ENCODE peak calls at places on chromosomes 1 and 21, in five cellular contexts. X is upper lobe of right lung, Y is IMR-90, L is hepatocyte, O is adrenal gland. S is an unnamed sample. For H3K36me3, the result is how much of the 10 kb centered on the place peaks cover.

GRCh38 chr1:195979646-195980045 is 628.6 kb downstream of the KCNT2 start:
- DNase-seq in Y (no peak), X (no peak), L (no peak), O (no peak), S (no peak)

GRCh38 chr21:44911384-44912157 is 9.1 kb downstream of the ITGB2 start:
- DNase-seq in L (no peak), O (peak), X (peak), Y (no peak), S (peak)

GRCh38 chr1:17875882-17876280 is 120.7 kb downstream of the ACTL8 start:
- DNase-seq in Y (peak), L (no peak), X (peak), O (no peak), S (no peak)

GRCh38 chr1:173112129-173112528 is 61.4 kb upstream of the TNFSF18 start:
- DNase-seq in L (no peak), X (no peak), Y (peak), O (no peak), S (no peak)

GRCh38 chr21:27476696-27477095 is 509.8 kb upstream of the ADAMTS5 start:
- DNase-seq in X (no peak), Y (peak), L (peak), O (peak), S (no peak)

GRCh38 chr1:226629896-226630550 is 81.5 kb downstream of the STUM start:
- DNase-seq in O (no peak), Y (no peak), L (no peak), X (peak), S (no peak)

GRCh38 chr21:45041351-45041805 is 33.0 kb upstream of the ADARB1 start:
- DNase-seq in X (peak), O (peak), L (peak), Y (peak), S (no peak)

GRCh38 chr1:245810789-245811337 is 656.1 kb downstream of the KIF26B start:
- DNase-seq in Y (no peak), O (no peak), X (no peak), L (peak), S (no peak)

DNA sequence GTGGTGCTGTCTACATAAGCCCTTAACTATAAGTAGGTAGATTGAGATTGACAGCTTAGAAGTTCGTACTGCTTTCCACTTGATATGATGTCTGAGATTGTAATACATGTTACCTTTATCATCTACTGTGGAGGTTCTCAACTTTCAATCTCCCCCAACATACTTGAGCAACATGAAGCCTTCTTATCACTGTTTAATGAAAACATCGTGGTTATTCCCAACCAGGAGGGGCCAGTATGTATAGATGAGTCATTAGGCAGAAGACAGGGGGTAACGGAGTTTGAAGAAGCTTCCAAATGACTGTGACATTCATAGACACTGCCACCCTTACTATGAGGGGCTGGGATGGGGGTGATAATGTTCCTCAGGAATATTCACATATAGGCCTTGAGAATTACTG is 36.0 kb downstream of the CENPF start:
- DNase-seq in L (no peak), X (no peak), Y (peak), O (no peak), S (no peak)
- H3K36me3 ChIP-seq in L (under half), X (under half), Y (under half), O (under half), S (under half)

GRCh38 chr1:27889506-27889905 is 17.2 kb downstream of the THEMIS2 start:
- DNase-seq in O (no peak), X (no peak), Y (no peak), L (no peak), S (no peak)
- H3K36me3 ChIP-seq in O (under half), X (half or more), Y (under half), L (under half), S (under half)

GRCh38 chr21:32155226-32155625 is 123.6 kb downstream of the MIS18A start:
- DNase-seq in X (no peak), Y (no peak), O (no peak), L (no peak), S (no peak)
- H3K36me3 ChIP-seq in X (under half), Y (under half), O (under half), L (under half), S (under half)

DNA sequence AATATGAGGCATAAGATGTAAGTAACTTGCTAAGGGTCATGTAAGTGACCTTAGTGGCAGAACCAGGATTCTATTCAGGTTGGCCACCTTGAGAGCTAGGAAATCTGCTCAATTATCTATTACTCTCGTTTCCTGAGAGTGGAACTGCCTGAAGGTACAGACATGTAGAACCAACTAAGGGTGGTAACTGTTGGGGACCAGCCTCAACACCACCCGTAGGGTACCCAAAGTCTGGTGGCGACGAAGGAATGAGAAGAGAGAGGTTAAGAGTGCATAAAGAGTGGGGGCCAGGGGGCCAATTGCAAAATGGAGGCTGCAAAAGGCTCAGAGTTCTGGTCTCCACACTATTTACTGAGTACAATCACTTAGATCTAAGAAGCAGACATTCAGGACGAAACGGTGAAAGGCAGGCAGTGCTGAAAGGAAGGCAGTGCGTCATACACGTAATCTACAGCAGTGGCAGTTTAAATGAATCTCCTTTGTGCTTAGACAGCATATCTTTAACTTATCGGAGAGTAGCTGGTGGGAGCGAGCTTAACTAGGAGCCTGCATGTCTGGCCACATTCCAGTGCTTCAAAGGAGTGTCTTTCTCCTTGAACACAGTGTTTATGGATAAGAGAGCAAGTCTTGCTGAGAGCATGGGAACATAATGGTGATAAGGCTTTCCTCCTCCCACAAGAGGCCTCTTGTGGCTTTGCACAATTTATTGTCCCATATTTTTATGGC is 25.0 kb downstream of the SRSF4 start:
- DNase-seq in O (peak), X (no peak), L (peak), Y (peak), S (no peak)
- H3K36me3 ChIP-seq in O (under half), X (half or more), L (under half), Y (half or more), S (under half)

DNA sequence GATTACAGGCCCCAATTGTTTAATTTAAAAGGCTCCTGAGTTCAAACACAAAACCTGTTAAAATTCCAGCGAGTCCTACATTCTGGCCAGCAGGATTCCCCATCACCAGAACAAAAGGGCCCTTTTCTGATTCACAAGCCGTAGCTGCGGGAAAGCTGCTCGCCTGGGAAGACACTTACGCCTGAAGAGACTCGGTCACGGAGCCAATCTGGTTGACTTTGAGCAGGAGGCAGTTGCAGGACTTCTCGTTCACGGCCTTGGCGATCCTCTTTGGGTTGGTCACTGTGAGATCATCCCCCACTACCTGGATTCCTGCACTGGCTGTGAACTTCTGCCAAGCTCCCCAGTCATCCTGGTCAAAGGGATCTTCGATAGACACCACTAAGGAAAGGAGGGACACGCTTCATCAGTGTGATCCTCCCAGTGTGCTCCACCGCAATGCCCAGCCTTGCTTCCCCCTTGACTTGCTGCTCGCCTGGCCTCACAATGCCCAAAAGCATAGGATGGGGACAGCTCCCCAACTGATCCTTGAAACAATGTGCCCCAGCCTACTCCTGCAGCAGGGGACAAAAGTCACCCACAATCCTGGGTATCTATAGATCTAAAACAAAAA is 14.7 kb downstream of the ENO1 start:
- DNase-seq in Y (no peak), O (no peak), X (no peak), L (no peak), S (no peak)
- H3K36me3 ChIP-seq in Y (half or more), O (under half), X (half or more), L (under half), S (under half)

GRCh38 chr1:30380625-30380984 is 342.8 kb downstream of the MATN1 start:
- DNase-seq in O (no peak), X (no peak), L (no peak), Y (no peak), S (no peak)

GRCh38 chr1:30383131-30383793 is 340.1 kb downstream of the MATN1 start:
- DNase-seq in X (peak), Y (no peak), O (no peak), L (no peak), S (no peak)

GRCh38 chr1:30381671-30382365 is 341.6 kb downstream of the MATN1 start:
- DNase-seq in O (no peak), Y (no peak), X (peak), L (no peak), S (no peak)

GRCh38 chr1:30381266-30381665 is 342.1 kb downstream of the MATN1 start:
- DNase-seq in O (no peak), X (peak), Y (no peak), L (no peak), S (no peak)

DNA sequence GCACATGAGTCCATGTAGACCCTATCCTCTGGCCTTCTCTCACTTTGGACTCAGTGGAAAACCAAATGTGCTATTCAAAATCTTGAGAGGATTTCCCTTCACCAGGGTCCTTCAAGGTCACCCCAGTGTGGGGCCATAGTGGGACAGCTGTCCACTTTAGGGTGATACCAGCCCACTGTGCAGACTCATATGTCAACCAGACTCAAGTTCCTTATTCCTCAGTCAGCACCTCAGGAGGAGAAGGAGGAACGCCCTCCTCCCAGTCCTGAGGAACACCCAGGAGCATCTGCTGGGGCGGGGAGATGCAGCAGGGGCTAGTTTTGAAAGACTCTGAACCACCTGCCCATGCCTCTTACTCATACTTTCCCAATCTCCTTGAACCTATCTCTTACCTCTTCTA is 340.9 kb downstream of the MATN1 start:
- DNase-seq in O (no peak), X (peak), Y (no peak), L (no peak), S (no peak)
- H3K36me3 ChIP-seq in O (under half), X (under half), Y (under half), L (under half), S (under half)

GRCh38 chr1:5896706-5897105 is 95.5 kb downstream of the NPHP4 start:
- DNase-seq in X (no peak), O (no peak), L (no peak), Y (no peak), S (no peak)
- H3K36me3 ChIP-seq in X (under half), O (under half), L (under half), Y (under half), S (under half)

S was measured in prostate gland.